ENCODE peak calls at places on chromosomes 4 and X, in seven cellular contexts. J, L, N, U, X, G and S are unnamed samples.

GRCh38 chr4:28973591-28974350 is 1746.4 kb upstream of the PCDH7 start:
- DNase-seq in J (peak; percentile 60), L (peak; percentile 1), N (no peak), U (peak; percentile 82), X (no peak), G (no peak), S (no peak)

GRCh38 chr4:18524667-18525066 is 503.1 kb upstream of the LCORL start:
- DNase-seq in J (no peak), L (no peak), N (no peak), U (no peak), X (no peak), G (no peak), S (no peak)

GRCh38 chr4:108637856-108638255 is 12.5 kb upstream of the OSTC start:
- DNase-seq in J (peak; percentile 15), L (no peak), N (no peak), U (no peak), X (no peak), G (no peak), S (no peak)

GRCh38 chr4:133711817-133712216 is 489.8 kb downstream of the PABPC4L start:
- DNase-seq in J (peak; percentile 1), L (peak; percentile 45), N (no peak), U (no peak), X (no peak), G (no peak), S (peak; percentile 50)

GRCh38 chrX:123731258-123731986 is 1.4 kb downstream of the THOC2 start:
- DNase-seq in J (peak; percentile 42), L (peak; percentile 33), N (no peak), U (peak; percentile 15), X (no peak), G (no peak), S (no peak)

GRCh38 chr4:140581078-140581477 is 12.3 kb upstream of the UCP1 start:
- DNase-seq in J (peak; percentile 18), L (no peak), N (no peak), U (no peak), X (no peak), G (no peak), S (no peak)

GRCh38 chr4:112604590-112604989 is 32.1 kb downstream of the ZGRF1 start:
- DNase-seq in J (peak; percentile 68), L (peak; percentile 62), N (peak; percentile 38), U (peak; percentile 65), X (no peak), G (peak; percentile 5), S (peak; percentile 50)

GRCh38 chrX:23292979-23293651 is 41.5 kb upstream of the PTCHD1 start:
- DNase-seq in J (no peak), L (no peak), N (no peak), U (no peak), X (no peak), G (no peak), S (no peak)

GRCh38 chr4:66564901-66565648 is 894.8 kb upstream of the EPHA5 start:
- DNase-seq in J (peak; percentile 83), L (no peak), N (no peak), U (peak; percentile 73), X (no peak), G (no peak), S (no peak)

GRCh38 chrX:39249999-39250398 is 448.7 kb downstream of the MID1IP1 start:
- DNase-seq in J (no peak), L (no peak), N (no peak), U (no peak), X (no peak), G (no peak), S (no peak)

GRCh38 chr4:53122280-53123116 is 243.4 kb downstream of the SCFD2 start:
- DNase-seq in J (peak; percentile 49), L (no peak), N (no peak), U (no peak), X (no peak), G (no peak), S (peak; percentile 2)

GRCh38 chr4:89379541-89380035 is 72.0 kb upstream of the GPRIN3 start:
- DNase-seq in J (no peak), L (no peak), N (no peak), U (no peak), X (no peak), G (no peak), S (no peak)

GRCh38 chrX:34880656-34881055 is 61.9 kb upstream of the FAM47B start:
- DNase-seq in J (peak; percentile 20), L (no peak), N (no peak), U (peak; percentile 74), X (no peak), G (no peak), S (peak; percentile 4)

GRCh38 chr4:75715105-75715799 is 9.1 kb upstream of the USO1 start:
- DNase-seq in J (peak; percentile 35), L (peak; percentile 41), N (no peak), U (peak; percentile 69), X (no peak), G (no peak), S (peak; percentile 35)

GRCh38 chrX:17888421-17888820 is 27.3 kb upstream of the RAI2 start:
- DNase-seq in J (no peak), L (no peak), N (no peak), U (no peak), X (no peak), G (no peak), S (no peak)

GRCh38 chrX:38923451-38923969 is 122.3 kb downstream of the MID1IP1 start:
- DNase-seq in J (no peak), L (no peak), N (no peak), U (no peak), X (no peak), G (no peak), S (no peak)

GRCh38 chr4:85807247-85807915 is 332.4 kb downstream of the ARHGAP24 start:
- DNase-seq in J (no peak), L (no peak), N (no peak), U (no peak), X (no peak), G (no peak), S (no peak)

GRCh38 chr4:37903901-37904300 is 13.0 kb downstream of the TBC1D1 start:
- DNase-seq in J (no peak), L (no peak), N (no peak), U (no peak), X (no peak), G (no peak), S (no peak)

GRCh38 chr4:176185068-176185467 is 10.3 kb downstream of the SPATA4 start:
- DNase-seq in J (peak; percentile 51), L (no peak), N (no peak), U (peak; percentile 92), X (no peak), G (no peak), S (no peak)

GRCh38 chr4:124564121-124564520 is 148.4 kb downstream of the ANKRD50 start:
- DNase-seq in J (no peak), L (no peak), N (no peak), U (no peak), X (no peak), G (no peak), S (no peak)

GRCh38 chr4:7903686-7904085 is 36.0 kb downstream of the AFAP1 start:
- DNase-seq in J (no peak), L (no peak), N (no peak), U (peak; percentile 66), X (no peak), G (no peak), S (no peak)

GRCh38 chr4:38979081-38979480 is 53.1 kb downstream of the TMEM156 start:
- DNase-seq in J (no peak), L (no peak), N (no peak), U (no peak), X (no peak), G (no peak), S (no peak)
- H3K79me1 ChIP-seq in J (no peaks in the 10 kb centered on the region), L (no peaks in the 10 kb centered on the region), N (no peaks in the 10 kb centered on the region), U (peaks cover 3% of the 10 kb centered on the region), X (no peaks in the 10 kb centered on the region), G (no peaks in the 10 kb centered on the region), S (no peaks in the 10 kb centered on the region)

DNA sequence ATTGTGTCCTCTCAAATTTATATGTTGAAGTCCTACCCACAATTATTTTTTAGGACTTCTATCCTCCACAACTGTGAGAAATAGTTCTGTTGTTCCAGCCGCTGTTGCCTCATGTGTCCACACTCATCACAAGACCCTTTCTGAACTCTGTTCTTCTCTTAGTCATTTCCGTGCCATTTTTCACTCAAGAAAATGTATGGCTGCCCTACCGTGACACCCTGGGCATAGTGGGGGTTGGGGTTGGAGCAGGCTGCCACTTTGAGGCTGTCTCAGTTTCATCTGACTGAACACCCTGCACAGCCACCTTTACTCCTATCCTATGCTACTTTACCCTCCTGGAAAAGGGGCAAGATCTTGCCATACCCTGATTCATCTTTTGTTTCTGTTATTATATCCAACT is 319.1 kb downstream of the TENM3 start:
- DNase-seq in J (no peak), L (no peak), N (no peak), U (no peak), X (no peak), G (no peak), S (no peak)
- H2AK5ac ChIP-seq in J (no peak overlapping the region), L (peak overlapping the region; percentile 43), N (no peak overlapping the region), U (peak overlapping the region; percentile 73), X (no peak overlapping the region), G (peak overlapping the region; percentile 60), S (no peak overlapping the region)

GRCh38 chr4:128455076-128455345 is 167.4 kb upstream of the PGRMC2 start:
- DNase-seq in J (no peak), L (no peak), N (no peak), U (no peak), X (no peak), G (no peak), S (no peak)

GRCh38 chr4:128459547-128459946 is 171.9 kb upstream of the PGRMC2 start:
- DNase-seq in J (no peak), L (no peak), N (no peak), U (no peak), X (no peak), G (no peak), S (no peak)

GRCh38 chr4:128452415-128452814 is 164.8 kb upstream of the PGRMC2 start:
- DNase-seq in J (no peak), L (no peak), N (no peak), U (no peak), X (no peak), G (no peak), S (no peak)

GRCh38 chr4:128454281-128455075 is 166.9 kb upstream of the PGRMC2 start:
- DNase-seq in J (peak; percentile 94), L (peak; percentile 95), N (peak; percentile 59), U (peak; percentile 97), X (peak; percentile 85), G (peak; percentile 73), S (peak; percentile 94)

DNA sequence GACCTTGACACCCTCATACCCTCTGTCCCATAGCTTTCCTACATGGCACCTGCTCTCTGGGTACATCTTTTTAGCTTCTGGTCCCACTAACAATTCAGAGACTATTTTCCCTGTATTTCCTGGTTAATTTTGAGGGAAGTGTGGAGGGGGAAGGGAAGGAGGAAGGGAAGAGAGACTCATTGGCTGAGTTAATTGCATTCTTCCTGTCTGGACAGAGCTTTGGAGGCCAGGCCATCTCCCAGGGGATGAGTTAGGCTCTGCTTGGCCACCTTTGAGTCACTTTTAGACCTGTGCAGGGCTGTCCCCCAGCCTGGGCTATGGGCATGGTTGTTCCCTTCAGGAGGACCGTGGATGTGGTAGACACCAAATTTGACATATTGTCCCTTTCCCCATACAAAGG is 167.9 kb upstream of the PGRMC2 start:
- DNase-seq in J (no peak), L (no peak), N (no peak), U (no peak), X (no peak), G (no peak), S (no peak)
- H3K27ac ChIP-seq in J (peak overlapping the region; percentile 94), L (no peak overlapping the region), N (no peak overlapping the region), U (peak overlapping the region; percentile 77), X (no peak overlapping the region), G (no peak overlapping the region), S (no peak overlapping the region)

DNA sequence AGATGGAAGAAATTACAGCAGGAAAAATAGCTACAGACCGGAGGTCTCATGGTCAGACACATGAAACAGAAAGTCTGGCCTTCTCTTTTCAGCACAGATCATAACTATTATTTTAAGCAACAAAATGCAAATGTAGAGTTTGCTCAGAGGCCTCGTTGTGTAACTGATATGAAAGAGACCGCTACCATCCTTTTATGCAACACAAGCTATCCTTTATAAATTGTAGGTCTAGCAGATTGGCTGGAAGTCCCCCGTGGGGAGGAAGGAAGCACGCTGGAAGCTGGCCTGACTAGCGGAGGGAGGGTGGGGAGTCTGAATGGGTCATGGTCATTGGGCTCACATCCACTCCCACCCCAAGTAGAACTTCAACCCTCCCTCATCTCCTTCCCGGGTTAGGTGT is 27.7 kb downstream of the DMP1 start:
- DNase-seq in J (no peak), L (no peak), N (no peak), U (no peak), X (no peak), G (no peak), S (no peak)
- H3K79me1 ChIP-seq in J (no peaks in the 10 kb centered on the region), L (no peaks in the 10 kb centered on the region), N (no peaks in the 10 kb centered on the region), U (no peaks in the 10 kb centered on the region), X (no peaks in the 10 kb centered on the region), G (no peaks in the 10 kb centered on the region), S (no peaks in the 10 kb centered on the region)